ENCODE peak calls at places on chromosomes 4 and X, in nine cellular contexts. One of them, this sample, is unnamed.
A peak's percentile ranks its signal among the peaks of the same experiment; 100 is the strongest.

GRCh38 chrX:107701493-107702121 is 73.3 kb downstream of the PRPS1 start:
- DNase-seq in WTC11: no peak
- DNase-seq in CD4-positive, alpha-beta T cell: no peak
- DNase-seq in sigmoid colon: peak; percentile 57
- DNase-seq in pancreas: no peak
- DNase-seq in AG04449: no peak
- DNase-seq in fibroblast of lung: no peak
- DNase-seq in astrocyte: no peak
- DNase-seq in endothelial cell of umbilical vein: no peak
- DNase-seq in this sample: no peak

GRCh38 chr4:89173336-89174090 is 62.2 kb downstream of the TIGD2 start:
- DNase-seq in astrocyte: no peak
- DNase-seq in fibroblast of lung: no peak
- DNase-seq in AG04449: no peak
- DNase-seq in pancreas: no peak
- DNase-seq in WTC11: no peak
- DNase-seq in endothelial cell of umbilical vein: no peak
- DNase-seq in CD4-positive, alpha-beta T cell: no peak
- DNase-seq in sigmoid colon: no peak
- DNase-seq in this sample: no peak

GRCh38 chrX:10103023-10103422 is 53.8 kb upstream of the CLCN4 start:
- DNase-seq in CD4-positive, alpha-beta T cell: no peak
- DNase-seq in fibroblast of lung: no peak
- DNase-seq in astrocyte: peak; percentile 60
- DNase-seq in pancreas: peak; percentile 17
- DNase-seq in WTC11: no peak
- DNase-seq in sigmoid colon: no peak
- DNase-seq in endothelial cell of umbilical vein: no peak
- DNase-seq in AG04449: peak; percentile 79
- DNase-seq in this sample: no peak

GRCh38 chr4:77777135-77777777 is 41.9 kb downstream of the CNOT6L start:
- DNase-seq in astrocyte: no peak
- DNase-seq in sigmoid colon: no peak
- DNase-seq in pancreas: no peak
- DNase-seq in WTC11: no peak
- DNase-seq in fibroblast of lung: peak; percentile 11
- DNase-seq in CD4-positive, alpha-beta T cell: no peak
- DNase-seq in AG04449: no peak
- DNase-seq in endothelial cell of umbilical vein: no peak
- DNase-seq in this sample: no peak

GRCh38 chr4:102713096-102713495 is 47.7 kb downstream of the MANBA start:
- DNase-seq in endothelial cell of umbilical vein: no peak
- DNase-seq in astrocyte: peak; percentile 70
- DNase-seq in AG04449: no peak
- DNase-seq in CD4-positive, alpha-beta T cell: no peak
- DNase-seq in sigmoid colon: no peak
- DNase-seq in WTC11: no peak
- DNase-seq in pancreas: no peak
- DNase-seq in fibroblast of lung: peak; percentile 33
- DNase-seq in this sample: no peak

GRCh38 chrX:11543249-11543648 is 122.5 kb downstream of the ARHGAP6 start:
- DNase-seq in fibroblast of lung: no peak
- DNase-seq in pancreas: no peak
- DNase-seq in CD4-positive, alpha-beta T cell: no peak
- DNase-seq in astrocyte: no peak
- DNase-seq in AG04449: no peak
- DNase-seq in sigmoid colon: no peak
- DNase-seq in endothelial cell of umbilical vein: no peak
- DNase-seq in WTC11: no peak
- DNase-seq in this sample: no peak

GRCh38 chr4:153684182-153685073 is at the start of gene TLR2:
- DNase-seq in sigmoid colon: peak; percentile 86
- DNase-seq in pancreas: peak; percentile 63
- DNase-seq in WTC11: peak; percentile 66
- DNase-seq in CD4-positive, alpha-beta T cell: peak; percentile 51
- DNase-seq in AG04449: no peak
- DNase-seq in astrocyte: no peak
- DNase-seq in fibroblast of lung: no peak
- DNase-seq in endothelial cell of umbilical vein: peak; percentile 17
- DNase-seq in this sample: peak; percentile 87

GRCh38 chrX:138018145-138018799 is 452.3 kb downstream of the ZIC3 start:
- DNase-seq in WTC11: no peak
- DNase-seq in pancreas: no peak
- DNase-seq in astrocyte: no peak
- DNase-seq in endothelial cell of umbilical vein: no peak
- DNase-seq in sigmoid colon: no peak
- DNase-seq in AG04449: no peak
- DNase-seq in CD4-positive, alpha-beta T cell: no peak
- DNase-seq in fibroblast of lung: peak; percentile 5
- DNase-seq in this sample: no peak

GRCh38 chr4:2274320-2275043 is 12.6 kb upstream of the MXD4 start:
- DNase-seq in WTC11: no peak
- DNase-seq in astrocyte: no peak
- DNase-seq in AG04449: no peak
- DNase-seq in fibroblast of lung: no peak
- DNase-seq in endothelial cell of umbilical vein: no peak
- DNase-seq in CD4-positive, alpha-beta T cell: no peak
- DNase-seq in pancreas: no peak
- DNase-seq in sigmoid colon: no peak
- DNase-seq in this sample: no peak

GRCh38 chr4:185950891-185951290 is 118.1 kb upstream of the TLR3 start:
- DNase-seq in astrocyte: peak; percentile 68
- DNase-seq in AG04449: no peak
- DNase-seq in fibroblast of lung: no peak
- DNase-seq in CD4-positive, alpha-beta T cell: no peak
- DNase-seq in pancreas: no peak
- DNase-seq in sigmoid colon: no peak
- DNase-seq in endothelial cell of umbilical vein: no peak
- DNase-seq in WTC11: no peak
- DNase-seq in this sample: no peak

GRCh38 chrX:108139303-108139702 is 47.7 kb downstream of the ATG4A start:
- DNase-seq in AG04449: no peak
- DNase-seq in CD4-positive, alpha-beta T cell: no peak
- DNase-seq in sigmoid colon: no peak
- DNase-seq in WTC11: peak; percentile 15
- DNase-seq in astrocyte: no peak
- DNase-seq in pancreas: no peak
- DNase-seq in fibroblast of lung: peak; percentile 5
- DNase-seq in endothelial cell of umbilical vein: no peak
- DNase-seq in this sample: no peak

DNA sequence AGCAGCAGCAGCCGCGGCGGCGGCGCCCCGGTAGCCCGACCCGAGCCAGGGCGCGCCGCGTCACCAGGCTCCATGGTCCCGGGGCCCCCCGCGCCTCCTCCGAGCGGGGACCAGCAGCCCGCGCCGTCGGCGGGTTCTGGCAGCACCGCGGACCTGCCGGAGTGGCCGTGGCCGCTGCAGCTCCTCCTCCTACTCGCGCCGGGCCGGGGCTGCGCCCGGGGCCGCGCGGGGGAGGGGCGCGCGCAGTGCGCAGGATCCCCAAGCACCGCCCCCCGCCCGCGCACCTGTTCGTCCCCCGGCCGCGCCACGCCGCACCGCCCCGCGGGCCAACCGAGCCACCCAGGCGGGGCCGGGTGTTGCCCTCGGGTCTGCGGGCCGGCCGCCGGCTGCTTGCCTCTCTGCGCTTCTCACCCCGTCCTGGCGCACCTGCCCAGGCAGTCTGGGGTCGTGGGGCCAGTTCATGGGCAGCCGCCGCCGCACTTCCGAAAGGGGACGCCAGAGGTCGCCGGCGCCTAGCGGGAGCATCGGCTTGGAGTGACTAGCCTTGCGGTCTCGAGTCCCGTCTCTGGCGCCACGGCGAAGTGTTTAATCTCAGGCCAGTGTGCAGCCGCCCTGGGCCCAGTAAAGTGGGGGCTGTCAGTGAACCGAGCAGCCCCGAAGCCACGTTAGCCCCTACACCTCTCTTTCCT is at the start of gene SLC9A7:
- DNase-seq in sigmoid colon: peak; percentile 81
- DNase-seq in fibroblast of lung: peak; percentile 59
- DNase-seq in pancreas: peak; percentile 65
- DNase-seq in WTC11: peak; percentile 84
- DNase-seq in endothelial cell of umbilical vein: peak; percentile 73
- DNase-seq in astrocyte: no peak
- DNase-seq in AG04449: no peak
- DNase-seq in CD4-positive, alpha-beta T cell: peak; percentile 74
- DNase-seq in this sample: peak; percentile 80
- TF ChIP-seq CTCF in sigmoid colon: peak; percentile 55
- TF ChIP-seq CTCF in fibroblast of lung: peak; percentile 66
- TF ChIP-seq CTCF in pancreas: peak; percentile 72
- TF ChIP-seq CTCF in WTC11: peak; percentile 77
- TF ChIP-seq CTCF in endothelial cell of umbilical vein: peak; percentile 85
- TF ChIP-seq CTCF in astrocyte: peak; percentile 27
- TF ChIP-seq CTCF in AG04449: peak; percentile 91
- TF ChIP-seq CTCF in CD4-positive, alpha-beta T cell: peak; percentile 62
- TF ChIP-seq CTCF in this sample: peak; percentile 68

GRCh38 chrX:68652327-68652930 is 5.0 kb downstream of the STARD8 start:
- DNase-seq in sigmoid colon: no peak
- DNase-seq in astrocyte: peak; percentile 13
- DNase-seq in AG04449: no peak
- DNase-seq in WTC11: no peak
- DNase-seq in endothelial cell of umbilical vein: no peak
- DNase-seq in CD4-positive, alpha-beta T cell: no peak
- DNase-seq in pancreas: no peak
- DNase-seq in fibroblast of lung: peak; percentile 25
- DNase-seq in this sample: no peak

GRCh38 chrX:68648960-68649359 is 1.5 kb downstream of the STARD8 start:
- DNase-seq in pancreas: no peak
- DNase-seq in astrocyte: peak; percentile 14
- DNase-seq in WTC11: peak; percentile 30
- DNase-seq in fibroblast of lung: no peak
- DNase-seq in CD4-positive, alpha-beta T cell: no peak
- DNase-seq in endothelial cell of umbilical vein: no peak
- DNase-seq in sigmoid colon: no peak
- DNase-seq in AG04449: no peak
- DNase-seq in this sample: no peak

GRCh38 chrX:68646421-68646820 is 1.0 kb upstream of the STARD8 start:
- DNase-seq in endothelial cell of umbilical vein: no peak
- DNase-seq in AG04449: no peak
- DNase-seq in WTC11: no peak
- DNase-seq in astrocyte: no peak
- DNase-seq in fibroblast of lung: no peak
- DNase-seq in CD4-positive, alpha-beta T cell: no peak
- DNase-seq in sigmoid colon: no peak
- DNase-seq in pancreas: no peak
- DNase-seq in this sample: no peak

GRCh38 chrX:68650491-68650890 is 3.0 kb downstream of the STARD8 start:
- DNase-seq in CD4-positive, alpha-beta T cell: no peak
- DNase-seq in astrocyte: peak; percentile 33
- DNase-seq in pancreas: no peak
- DNase-seq in endothelial cell of umbilical vein: no peak
- DNase-seq in AG04449: no peak
- DNase-seq in WTC11: no peak
- DNase-seq in fibroblast of lung: no peak
- DNase-seq in sigmoid colon: no peak
- DNase-seq in this sample: no peak

GRCh38 chrX:68647156-68647957 is at the start of gene STARD8:
- DNase-seq in AG04449: no peak
- DNase-seq in WTC11: peak; percentile 54
- DNase-seq in pancreas: peak; percentile 13
- DNase-seq in astrocyte: peak; percentile 41
- DNase-seq in endothelial cell of umbilical vein: peak; percentile 57
- DNase-seq in fibroblast of lung: peak; percentile 40
- DNase-seq in sigmoid colon: no peak
- DNase-seq in CD4-positive, alpha-beta T cell: no peak
- DNase-seq in this sample: no peak
- TF ChIP-seq CTCF in AG04449: no peak
- TF ChIP-seq CTCF in WTC11: no peak
- TF ChIP-seq CTCF in pancreas: no peak
- TF ChIP-seq CTCF in astrocyte: no peak
- TF ChIP-seq CTCF in endothelial cell of umbilical vein: peak; percentile 11
- TF ChIP-seq CTCF in fibroblast of lung: no peak
- TF ChIP-seq CTCF in sigmoid colon: no peak
- TF ChIP-seq CTCF in CD4-positive, alpha-beta T cell: no peak
- TF ChIP-seq CTCF in this sample: no peak

DNA sequence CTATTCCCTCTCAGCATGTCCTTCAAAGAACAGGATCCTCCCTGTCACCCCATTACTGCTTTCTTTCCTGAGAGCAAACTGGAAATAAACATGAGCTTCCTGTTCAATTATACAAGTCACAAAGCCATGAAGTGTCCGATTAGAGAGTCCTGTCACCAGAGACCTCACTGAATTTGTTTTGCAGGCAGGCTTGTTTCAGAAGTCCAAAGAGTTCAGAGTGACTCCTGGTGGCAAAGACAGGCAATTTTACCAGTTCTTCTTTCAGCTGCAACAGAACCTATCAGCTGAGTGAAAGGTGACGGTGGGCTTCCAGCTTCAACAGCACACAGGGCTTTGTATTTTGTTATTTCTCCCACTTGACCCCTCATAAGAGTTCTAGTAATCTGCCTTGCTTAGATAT is 6.4 kb downstream of the ELK1 start:
- DNase-seq in fibroblast of lung: peak; percentile 63
- DNase-seq in sigmoid colon: no peak
- DNase-seq in WTC11: no peak
- DNase-seq in astrocyte: no peak
- DNase-seq in pancreas: no peak
- DNase-seq in CD4-positive, alpha-beta T cell: no peak
- DNase-seq in endothelial cell of umbilical vein: peak; percentile 40
- DNase-seq in AG04449: no peak
- DNase-seq in this sample: no peak
- TF ChIP-seq CTCF in fibroblast of lung: peak; percentile 57
- TF ChIP-seq CTCF in sigmoid colon: no peak
- TF ChIP-seq CTCF in WTC11: no peak
- TF ChIP-seq CTCF in astrocyte: peak; percentile 32
- TF ChIP-seq CTCF in pancreas: no peak
- TF ChIP-seq CTCF in CD4-positive, alpha-beta T cell: no peak
- TF ChIP-seq CTCF in endothelial cell of umbilical vein: peak; percentile 56
- TF ChIP-seq CTCF in AG04449: peak; percentile 36
- TF ChIP-seq CTCF in this sample: no peak

GRCh38 chrX:125205918-125206665 is 113.6 kb upstream of the TEX13C start:
- DNase-seq in AG04449: no peak
- DNase-seq in WTC11: peak; percentile 36
- DNase-seq in sigmoid colon: peak; percentile 60
- DNase-seq in pancreas: no peak
- DNase-seq in astrocyte: no peak
- DNase-seq in fibroblast of lung: no peak
- DNase-seq in CD4-positive, alpha-beta T cell: no peak
- DNase-seq in endothelial cell of umbilical vein: no peak
- DNase-seq in this sample: no peak
- TF ChIP-seq CTCF in AG04449: no peak
- TF ChIP-seq CTCF in WTC11: no peak
- TF ChIP-seq CTCF in sigmoid colon: no peak
- TF ChIP-seq CTCF in pancreas: no peak
- TF ChIP-seq CTCF in astrocyte: no peak
- TF ChIP-seq CTCF in fibroblast of lung: no peak
- TF ChIP-seq CTCF in CD4-positive, alpha-beta T cell: no peak
- TF ChIP-seq CTCF in endothelial cell of umbilical vein: no peak
- TF ChIP-seq CTCF in this sample: no peak

This sample was measured in B cell.